ENCODE peak calls at places on chromosomes 5 and 9, in nine cellular contexts. X, E, B, W, G, H, T, D and I are unnamed samples.

GRCh38 chr9:13941686-13942085 is 372.3 kb downstream of the NFIB start:
- DNase-seq in G (peak), X (peak), B (no peak), W (no peak), H (peak), D (no peak), E (no peak), T (no peak), I (no peak)

GRCh38 chr5:163306421-163306820 is 131.0 kb upstream of the CCNG1 start:
- DNase-seq in T (no peak), G (no peak), D (peak), B (no peak), E (peak), X (no peak), W (no peak), H (no peak), I (no peak)

GRCh38 chr5:14628346-14628745 is 36.2 kb upstream of the OTULIN start:
- DNase-seq in E (no peak), D (peak), G (peak), W (peak), T (peak), X (peak), B (peak), H (peak), I (no peak)

GRCh38 chr9:108331596-108331995 is 524.2 kb downstream of the ACTL7B start:
- DNase-seq in G (no peak), B (no peak), W (no peak), H (no peak), D (no peak), E (no peak), X (no peak), T (no peak), I (no peak)

GRCh38 chr9:18743976-18744375 is 270.0 kb downstream of the ADAMTSL1 start:
- DNase-seq in B (no peak), H (no peak), T (no peak), E (no peak), W (no peak), X (no peak), D (no peak), G (no peak), I (no peak)

GRCh38 chr9:125409637-125410521 is 148.3 kb downstream of the GAPVD1 start:
- DNase-seq in B (no peak), E (peak), D (no peak), X (peak), W (no peak), T (no peak), G (no peak), H (no peak), I (no peak)

GRCh38 chr5:71899865-71900342 is 180.8 kb downstream of the CARTPT start:
- DNase-seq in D (no peak), B (no peak), E (no peak), W (peak), G (no peak), X (peak), T (no peak), H (no peak), I (no peak)

GRCh38 chr5:160315968-160316367 is 3.6 kb upstream of the CCNJL start:
- DNase-seq in D (no peak), X (no peak), B (no peak), E (no peak), G (no peak), T (no peak), W (no peak), H (no peak), I (no peak)

GRCh38 chr5:39014544-39014943 is 59.7 kb downstream of the RICTOR start:
- DNase-seq in W (no peak), D (no peak), B (no peak), X (peak), G (no peak), H (peak), E (no peak), T (no peak), I (no peak)

GRCh38 chr5:170611446-170612088 is 107.7 kb downstream of the KCNIP1 start:
- DNase-seq in B (no peak), H (no peak), D (no peak), X (no peak), W (no peak), T (no peak), G (no peak), E (no peak), I (no peak)

GRCh38 chr5:139671096-139671841 is 23.1 kb downstream of the CXXC5 start:
- DNase-seq in G (no peak), D (peak), W (peak), B (no peak), H (no peak), T (no peak), X (no peak), E (no peak), I (no peak)

GRCh38 chr5:112385566-112385965 is 33.5 kb downstream of the EPB41L4A start:
- DNase-seq in H (no peak), D (no peak), B (no peak), X (no peak), G (no peak), T (no peak), E (no peak), W (no peak), I (no peak)

GRCh38 chr9:135295556-135296300 is 183.9 kb upstream of the PPP1R26 start:
- DNase-seq in E (no peak), W (no peak), B (no peak), G (no peak), D (no peak), T (no peak), H (no peak), X (no peak), I (no peak)

GRCh38 chr9:107683566-107683965 is 194.0 kb upstream of the KLF4 start:
- DNase-seq in B (no peak), D (peak), W (no peak), E (no peak), X (no peak), H (no peak), G (no peak), T (no peak), I (no peak)